ENCODE peak calls at places on chromosome 4, in nine cellular contexts. A, D, O, U, X, V, G, M and C are unnamed samples.

GRCh38 chr4:55397024-55397520 is 1.3 kb downstream of the TMEM165 start:
- DNase-seq in A (no peak), D (no peak), O (no peak), U (peak; percentile 79), X (no peak), V (no peak), G (no peak), M (no peak), C (no peak)

GRCh38 chr4:19774690-19775256 is 476.9 kb upstream of the SLIT2 start:
- DNase-seq in A (no peak), D (peak; percentile 8), O (no peak), U (no peak), X (no peak), V (no peak), G (no peak), M (no peak), C (no peak)

GRCh38 chr4:139951051-139951450 is 202.9 kb downstream of the MAML3 start:
- DNase-seq in A (no peak), D (peak; percentile 74), O (peak; percentile 42), U (no peak), X (no peak), V (peak; percentile 5), G (no peak), M (no peak), C (peak; percentile 55)

GRCh38 chr4:59881632-59882031 is 1318.5 kb upstream of the ADGRL3 start:
- DNase-seq in A (no peak), D (no peak), O (no peak), U (no peak), X (no peak), V (no peak), G (no peak), M (no peak), C (no peak)

GRCh38 chr4:111066447-111066846 is 443.6 kb upstream of the PITX2 start:
- DNase-seq in A (no peak), D (peak; percentile 57), O (no peak), U (no peak), X (no peak), V (no peak), G (no peak), M (no peak), C (no peak)

GRCh38 chr4:82906469-82906868 is 5.9 kb downstream of the THAP9 start:
- DNase-seq in A (no peak), D (no peak), O (no peak), U (no peak), X (no peak), V (no peak), G (no peak), M (no peak), C (no peak)

GRCh38 chr4:45518832-45519231 is 605.0 kb downstream of the GABRG1 start:
- DNase-seq in A (no peak), D (no peak), O (no peak), U (no peak), X (peak; percentile 4), V (no peak), G (no peak), M (no peak), C (no peak)

GRCh38 chr4:110516106-110516922 is 40.4 kb downstream of the ENPEP start:
- DNase-seq in A (peak; percentile 58), D (peak; percentile 56), O (peak; percentile 48), U (no peak), X (peak; percentile 37), V (peak; percentile 58), G (peak; percentile 79), M (peak; percentile 18), C (peak; percentile 52)

GRCh38 chr4:88616275-88616996 is 24.2 kb downstream of the HERC3 start:
- DNase-seq in A (no peak), D (peak; percentile 93), O (no peak), U (no peak), X (no peak), V (no peak), G (no peak), M (no peak), C (peak; percentile 79)